ENCODE peak calls at places on chromosomes 4 and X, in six cellular contexts. T is HepG2, E is Peyer's patch, C is pancreas, L is SK-N-SH, X is GM23248. A is an unnamed sample. For H3K4me1, the result is how much of the 10 kb centered on the place peaks cover.

GRCh38 chr4:957231-957580 is 16.2 kb downstream of the DGKQ start:
- DNase-seq in T (no peak), E (no peak), C (no peak), L (peak), X (no peak), A (no peak)

GRCh38 chr4:128517096-128517738 is 229.6 kb upstream of the PGRMC2 start:
- DNase-seq in T (no peak), E (no peak), C (no peak), L (no peak), X (peak), A (no peak)

GRCh38 chrX:76617020-76617419 is 189.5 kb downstream of the MAGEE1 start:
- DNase-seq in T (no peak), E (no peak), C (no peak), L (no peak), X (no peak), A (no peak)

GRCh38 chrX:3697701-3698279 is 15.7 kb downstream of the PRKX start:
- DNase-seq in T (no peak), E (no peak), C (peak), L (no peak), X (peak), A (no peak)

GRCh38 chr4:147173797-147174196 is 228.1 kb upstream of the TTC29 start:
- DNase-seq in T (no peak), E (no peak), C (no peak), L (no peak), X (no peak), A (no peak)

GRCh38 chr4:81565137-81565870 is 93.6 kb upstream of the RASGEF1B start:
- DNase-seq in T (no peak), E (peak), C (peak), L (no peak), X (peak), A (no peak)

GRCh38 chr4:56466910-56467283 is 520 bp upstream of the SRP72 start:
- DNase-seq in T (no peak), E (no peak), C (no peak), L (peak), X (peak), A (no peak)

GRCh38 chrX:1601051-1601767 is 9.8 kb downstream of the AKAP17A start:
- DNase-seq in T (no peak), E (no peak), C (no peak), L (no peak), X (no peak), A (no peak)

GRCh38 chr4:172786039-172786792 is 382.4 kb upstream of the GALNT7 start:
- DNase-seq in T (no peak), E (no peak), C (no peak), L (no peak), X (peak), A (no peak)

GRCh38 chrX:149937881-149938426 is 337 bp downstream of the EOLA2 start:
- DNase-seq in T (no peak), E (peak), C (peak), L (no peak), X (peak), A (no peak)

GRCh38 chr4:137124278-137124932 is 407.9 kb downstream of the PCDH18 start:
- DNase-seq in T (peak), E (no peak), C (no peak), L (peak), X (peak), A (no peak)

GRCh38 chrX:49919617-49920016 is 2.8 kb upstream of the CLCN5 start:
- DNase-seq in T (peak), E (peak), C (peak), L (peak), X (peak), A (no peak)

GRCh38 chr4:67929447-67929846 is 33.8 kb downstream of the TMPRSS11A start:
- DNase-seq in T (no peak), E (no peak), C (no peak), L (no peak), X (peak), A (no peak)

GRCh38 chr4:151407466-151408379 is 1.3 kb upstream of the FHIP1A start:
- DNase-seq in T (no peak), E (peak), C (peak), L (peak), X (no peak), A (peak)

GRCh38 chr4:157143365-157143764 is 67.4 kb downstream of the GLRB start:
- DNase-seq in T (no peak), E (no peak), C (no peak), L (no peak), X (peak), A (no peak)

GRCh38 chrX:34058005-34058404 is 74.1 kb downstream of the FAM47A start:
- DNase-seq in T (no peak), E (no peak), C (no peak), L (no peak), X (no peak), A (no peak)

GRCh38 chrX:1205681-1206611 is 6.5 kb downstream of the CRLF2 start:
- DNase-seq in T (no peak), E (no peak), C (peak), L (peak), X (peak), A (peak)

GRCh38 chr4:41452484-41453225 is 85.3 kb upstream of the LIMCH1 start:
- DNase-seq in T (no peak), E (no peak), C (no peak), L (no peak), X (no peak), A (no peak)

GRCh38 chr4:54958236-54958635 is 167.2 kb downstream of the KDR start:
- DNase-seq in T (no peak), E (no peak), C (no peak), L (no peak), X (peak), A (no peak)

GRCh38 chrX:27863813-27864212 is 56.0 kb downstream of the MAGEB10 start:
- DNase-seq in T (no peak), E (no peak), C (no peak), L (no peak), X (no peak), A (no peak)

GRCh38 chr4:147683172-147683571 is 791 bp downstream of the PRMT9 start:
- DNase-seq in T (peak), E (no peak), C (peak), L (peak), X (peak), A (peak)

GRCh38 chr4:73725499-73725898 is 14.9 kb upstream of the CXCL8 start:
- DNase-seq in T (no peak), E (no peak), C (no peak), L (no peak), X (no peak), A (no peak)

GRCh38 chrX:31353095-31353494 is 281.3 kb upstream of the FTHL17 start:
- DNase-seq in T (no peak), E (no peak), C (no peak), L (no peak), X (peak), A (no peak)

GRCh38 chr4:137794779-137795178 is 262.5 kb upstream of the PCDH18 start:
- DNase-seq in T (no peak), E (no peak), C (no peak), L (no peak), X (peak), A (no peak)

GRCh38 chr4:174154455-174154854 is 129.0 kb downstream of the FBXO8 start:
- DNase-seq in T (no peak), E (no peak), C (no peak), L (no peak), X (peak), A (no peak)

GRCh38 chr4:168589154-168589553 is 92.3 kb downstream of the PALLD start:
- DNase-seq in T (no peak), E (no peak), C (peak), L (no peak), X (peak), A (no peak)

GRCh38 chrX:78327370-78328048 is at the start of gene CYSLTR1:
- DNase-seq in T (no peak), E (peak), C (no peak), L (no peak), X (no peak), A (no peak)

GRCh38 chr4:154877110-154877760 is 96.2 kb downstream of the RBM46 start:
- DNase-seq in T (peak), E (no peak), C (no peak), L (no peak), X (peak), A (no peak)

GRCh38 chrX:131199086-131199485 is 90.0 kb downstream of the IGSF1 start:
- DNase-seq in T (no peak), E (no peak), C (no peak), L (no peak), X (no peak), A (no peak)
- H3K4me1 ChIP-seq in T (under half), E (under half), C (under half), L (under half), X (under half), A (under half)

GRCh38 chrX:7108995-7109634 is 38.4 kb upstream of the STS start:
- DNase-seq in T (no peak), E (no peak), C (no peak), L (no peak), X (peak), A (no peak)
- H3K4me1 ChIP-seq in T (under half), E (under half), C (under half), L (under half), X (under half), A (under half)

DNA sequence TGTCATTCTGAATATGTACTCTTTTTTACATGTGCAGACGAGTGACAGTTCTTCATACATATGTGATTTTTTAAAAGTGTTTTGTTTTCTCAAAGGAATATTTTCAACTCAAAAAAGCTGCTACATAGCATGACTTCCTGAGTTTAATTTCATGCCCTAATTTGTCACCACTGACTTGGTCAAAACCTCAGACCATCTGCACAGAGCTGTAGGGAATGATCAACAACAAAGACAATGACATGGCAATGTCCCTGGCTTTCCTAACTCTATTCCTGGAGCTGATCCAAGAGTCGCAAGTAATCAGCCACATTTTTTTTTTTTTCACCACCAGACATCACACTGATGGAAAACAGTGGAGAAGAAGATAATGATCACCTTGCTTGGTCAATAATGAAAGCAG is 97.7 kb downstream of the TMA16 start:
- DNase-seq in T (no peak), E (no peak), C (no peak), L (no peak), X (no peak), A (no peak)
- H3K4me1 ChIP-seq in T (under half), E (under half), C (under half), L (under half), X (under half), A (under half)

DNA sequence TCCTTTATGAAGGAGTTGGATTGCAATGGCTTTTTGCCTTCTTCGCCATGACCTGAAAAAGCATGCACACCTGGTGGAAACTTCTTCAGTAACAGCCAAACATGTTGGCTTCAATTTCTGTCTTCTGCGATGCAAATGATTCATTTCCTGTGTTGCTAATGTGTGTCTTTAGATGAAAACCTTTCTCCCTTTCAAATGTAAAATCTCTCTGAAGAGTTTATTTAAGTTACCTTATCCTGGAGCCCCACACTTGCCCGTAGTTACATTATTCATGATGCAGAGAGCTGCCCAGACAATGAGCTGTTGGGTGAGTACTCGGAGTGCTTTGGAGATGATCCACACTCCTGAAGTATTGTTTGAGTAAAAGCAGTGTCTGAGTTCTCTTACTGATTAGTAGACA is 1100.9 kb downstream of the RPA4 start:
- DNase-seq in T (no peak), E (no peak), C (no peak), L (no peak), X (no peak), A (no peak)
- H3K4me1 ChIP-seq in T (under half), E (under half), C (under half), L (under half), X (under half), A (under half)

GRCh38 chr4:113468165-113469022 is 293.1 kb downstream of the CAMK2D start:
- DNase-seq in T (peak), E (peak), C (peak), L (peak), X (peak), A (no peak)

GRCh38 chr4:113469926-113470325 is 291.6 kb downstream of the CAMK2D start:
- DNase-seq in T (peak), E (no peak), C (no peak), L (no peak), X (no peak), A (no peak)

GRCh38 chr4:113467581-113467980 is 294.0 kb downstream of the CAMK2D start:
- DNase-seq in T (no peak), E (no peak), C (no peak), L (no peak), X (peak), A (no peak)

GRCh38 chr4:113471141-113471860 is 290.2 kb downstream of the CAMK2D start:
- DNase-seq in T (no peak), E (no peak), C (no peak), L (no peak), X (peak), A (no peak)

GRCh38 chr4:113469023-113469390 is 292.5 kb downstream of the CAMK2D start:
- DNase-seq in T (no peak), E (no peak), C (no peak), L (no peak), X (peak), A (no peak)
- H3K4me1 ChIP-seq in T (under half), E (under half), C (under half), L (under half), X (half or more), A (under half)

DNA sequence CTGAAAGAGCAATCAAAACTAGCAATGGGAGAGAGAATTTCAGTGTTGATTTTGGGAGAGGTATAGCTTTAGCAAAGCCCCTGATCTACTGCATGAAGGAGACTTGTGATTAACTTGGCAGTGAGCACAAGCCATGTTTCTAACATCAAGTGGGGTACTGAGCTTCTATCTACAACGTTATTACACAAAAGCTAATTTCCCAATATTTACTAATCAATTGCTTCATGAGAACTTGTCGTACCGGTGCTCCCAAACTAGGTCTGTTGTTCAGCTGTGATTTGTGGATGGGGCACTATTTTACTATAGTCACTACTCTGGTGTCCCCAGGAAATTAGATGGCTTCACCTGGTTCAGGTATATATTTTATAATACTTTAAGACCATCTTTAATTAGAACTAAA is 16.2 kb downstream of the ANK2 start:
- DNase-seq in T (no peak), E (no peak), C (no peak), L (no peak), X (no peak), A (no peak)
- H3K4me1 ChIP-seq in T (under half), E (under half), C (under half), L (under half), X (under half), A (under half)

GRCh38 chr4:145885666-145886065 is 53.0 kb downstream of the ZNF827 start:
- DNase-seq in T (no peak), E (no peak), C (no peak), L (no peak), X (no peak), A (no peak)

GRCh38 chr4:145884775-145885174 is 53.8 kb downstream of the ZNF827 start:
- DNase-seq in T (no peak), E (no peak), C (no peak), L (no peak), X (no peak), A (no peak)

GRCh38 chr4:145888393-145888792 is 50.2 kb downstream of the ZNF827 start:
- DNase-seq in T (no peak), E (no peak), C (no peak), L (no peak), X (no peak), A (no peak)

GRCh38 chr4:145887241-145887964 is 51.2 kb downstream of the ZNF827 start:
- DNase-seq in T (no peak), E (no peak), C (no peak), L (no peak), X (peak), A (no peak)

DNA sequence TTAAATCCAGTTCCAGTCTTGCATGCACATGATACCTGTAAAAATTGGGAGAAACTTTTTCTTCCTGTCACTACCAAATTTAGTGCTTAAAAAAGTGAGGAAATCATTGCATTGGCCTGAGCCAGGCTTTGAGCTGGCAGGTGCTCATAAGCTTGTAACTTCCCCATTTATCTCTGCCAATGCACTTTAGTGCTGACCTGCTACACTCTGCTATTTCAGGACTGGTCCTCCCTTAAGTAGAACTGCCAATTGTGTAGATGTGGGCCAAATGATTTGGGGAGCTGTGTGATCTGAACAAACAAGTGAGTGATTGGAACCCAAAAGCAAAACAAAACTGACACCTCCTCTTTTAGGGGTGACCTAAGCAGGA is 51.8 kb downstream of the ZNF827 start:
- DNase-seq in T (no peak), E (no peak), C (no peak), L (no peak), X (no peak), A (no peak)
- H3K4me1 ChIP-seq in T (under half), E (under half), C (under half), L (under half), X (under half), A (under half)

GRCh38 chr4:139243448-139244365 is 36.3 kb downstream of the MGARP start:
- DNase-seq in T (peak), E (no peak), C (peak), L (no peak), X (peak), A (no peak)

GRCh38 chr4:139242511-139243051 is 37.4 kb downstream of the MGARP start:
- DNase-seq in T (no peak), E (no peak), C (no peak), L (no peak), X (peak), A (no peak)

GRCh38 chr4:139241086-139241783 is 38.8 kb downstream of the MGARP start:
- DNase-seq in T (peak), E (no peak), C (no peak), L (no peak), X (no peak), A (no peak)

GRCh38 chr4:139241784-139242151 is 38.3 kb downstream of the MGARP start:
- DNase-seq in T (no peak), E (no peak), C (no peak), L (no peak), X (no peak), A (no peak)

DNA sequence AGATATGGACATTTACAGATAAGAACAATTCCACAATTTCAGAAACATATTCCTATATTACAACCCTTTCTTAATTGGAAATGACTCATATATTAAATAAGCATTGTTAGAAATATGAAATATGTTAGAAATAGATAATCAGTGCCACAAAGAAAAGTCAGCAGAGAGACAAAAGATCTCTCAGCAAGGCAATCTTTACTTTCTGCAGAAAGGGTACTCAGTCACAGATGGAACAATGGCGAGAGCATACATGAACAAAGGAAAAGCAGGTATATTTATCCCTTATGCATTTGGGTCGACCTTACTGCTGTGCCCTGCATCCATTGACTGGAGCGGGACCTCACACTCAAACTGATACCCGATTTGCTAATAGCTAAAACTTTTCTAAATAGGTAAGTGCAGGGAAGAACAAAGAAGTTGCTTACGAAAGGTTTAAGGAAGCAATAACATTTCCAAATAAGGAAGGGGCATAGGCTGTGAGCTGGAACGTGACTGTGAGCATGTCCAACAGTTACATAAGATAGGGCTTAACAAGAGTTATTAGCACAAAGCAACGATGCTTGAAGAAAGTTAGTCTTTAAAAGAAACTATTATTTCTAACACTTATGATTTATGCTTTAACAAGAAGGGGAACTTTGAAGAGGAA is 40.8 kb downstream of the MGARP start:
- DNase-seq in T (no peak), E (no peak), C (no peak), L (no peak), X (no peak), A (no peak)
- H3K4me1 ChIP-seq in T (under half), E (under half), C (under half), L (under half), X (under half), A (under half)

A was measured in effector memory CD4-positive, alpha-beta T cell.